ENCODE peak calls at places on chromosomes 2 and 18, in four cellular contexts. E, D, U and A are unnamed samples.

GRCh38 chr2:222318026-222318711 is 19.4 kb upstream of the PAX3 start:
- DNase-seq in U (peak), D (no peak), E (no peak), A (peak)

GRCh38 chr2:14583802-14584201 is 48.7 kb upstream of the LRATD1 start:
- DNase-seq in D (no peak), E (no peak), U (no peak), A (no peak)

GRCh38 chr2:103887625-103888024 is 966.3 kb upstream of the POU3F3 start:
- DNase-seq in U (no peak), E (no peak), D (no peak), A (no peak)

GRCh38 chr2:128769457-128770142 is 450.9 kb upstream of the HS6ST1 start:
- DNase-seq in E (no peak), U (no peak), D (no peak), A (no peak)

GRCh38 chr18:40662898-40663437 is 1292.1 kb upstream of the PIK3C3 start:
- DNase-seq in E (no peak), U (no peak), D (no peak), A (no peak)

GRCh38 chr2:189608799-189609422 is 28.3 kb upstream of the SLC40A1 start:
- DNase-seq in U (no peak), E (no peak), D (no peak), A (no peak)

GRCh38 chr2:39068290-39068689 is 52.6 kb downstream of the SOS1 start:
- DNase-seq in U (no peak), E (no peak), D (no peak), A (no peak)

GRCh38 chr2:38671946-38672345 is 6.0 kb downstream of the GALM start:
- DNase-seq in E (no peak), D (no peak), U (no peak), A (no peak)

GRCh38 chr2:77161009-77161408 is 361.2 kb downstream of the LRRTM4 start:
- DNase-seq in U (peak), D (no peak), E (no peak), A (no peak)

GRCh38 chr2:56314809-56315208 is 131.0 kb downstream of the CCDC85A start:
- DNase-seq in U (no peak), E (no peak), D (no peak), A (no peak)

GRCh38 chr2:161139098-161139987 is 20.9 kb upstream of the TANK start:
- DNase-seq in E (no peak), D (no peak), U (no peak), A (no peak)

DNA sequence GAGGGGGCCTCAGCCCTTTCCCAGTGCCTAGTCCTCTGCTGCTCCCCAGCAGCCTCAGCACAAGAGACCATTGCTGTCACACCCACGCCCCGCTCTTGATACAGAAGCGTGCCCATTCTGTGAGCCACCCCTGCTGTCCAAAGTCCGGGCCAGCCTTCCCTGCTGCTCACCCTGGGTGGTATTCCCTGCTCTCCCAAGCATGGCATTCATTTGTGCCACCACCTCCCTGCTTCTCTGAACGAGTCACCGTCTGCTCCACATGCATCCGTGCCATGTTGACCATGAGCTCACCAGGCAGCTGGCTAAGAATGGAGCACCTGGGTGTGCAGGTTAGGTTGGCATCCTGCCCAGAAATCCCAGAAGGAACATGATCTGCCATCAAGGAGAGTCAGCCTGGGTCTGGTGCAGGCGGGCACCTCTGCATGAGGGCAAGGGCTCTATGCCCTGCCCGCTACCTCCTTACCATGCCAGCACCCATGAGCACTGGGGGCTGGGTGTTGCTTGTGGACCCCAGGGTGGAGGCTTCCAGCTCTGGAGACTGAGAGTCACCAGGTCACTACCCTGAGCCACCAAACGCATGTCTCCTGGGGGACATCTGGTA is 63.0 kb downstream of the TWIST2 start:
- DNase-seq in U (no peak), D (no peak), E (no peak), A (no peak)
- TF ChIP-seq USF2 in U (no peak), D (no peak), E (no peak), A (no peak)

DNA sequence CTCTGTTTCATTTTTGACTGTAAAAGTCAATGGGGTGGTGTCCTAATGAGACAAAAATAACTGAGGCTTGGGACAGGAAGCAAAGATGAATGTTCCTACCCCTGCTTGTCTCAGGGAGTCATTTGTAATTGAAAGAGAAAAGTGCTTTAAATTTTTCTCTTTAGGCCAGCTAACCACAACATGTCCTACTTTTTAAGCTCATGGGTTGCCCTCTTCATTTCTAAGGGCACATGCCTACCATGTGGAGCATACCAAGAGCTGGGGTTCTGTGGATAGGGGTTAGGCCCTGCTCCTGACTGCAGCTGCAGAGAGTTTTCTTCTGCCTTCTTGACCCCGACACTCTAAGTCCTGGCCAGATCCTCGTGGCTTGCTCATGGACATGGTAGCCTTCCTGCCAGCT is 96.8 kb upstream of the ARL4C start:
- DNase-seq in E (no peak), D (no peak), U (no peak), A (no peak)
- TF ChIP-seq SP1 in E (no peak), D (no peak), U (no peak), A (no peak)

GRCh38 chr18:4035521-4035920 is 419.6 kb downstream of the DLGAP1 start:
- DNase-seq in E (no peak), U (no peak), D (no peak), A (no peak)
- TF ChIP-seq CBFB in E (no peak), U (no peak), D (no peak), A (no peak)

GRCh38 chr18:78587096-78587495 is 392.5 kb upstream of the SALL3 start:
- DNase-seq in E (no peak), D (no peak), U (no peak), A (no peak)
- TF ChIP-seq USF2 in E (no peak), D (no peak), U (no peak), A (no peak)

GRCh38 chr2:229414631-229415030 is 143.5 kb upstream of the PID1 start:
- DNase-seq in D (no peak), E (no peak), U (no peak), A (no peak)

GRCh38 chr2:229419158-229419557 is 148.1 kb upstream of the PID1 start:
- DNase-seq in D (no peak), E (no peak), U (no peak), A (no peak)

GRCh38 chr2:229417906-229418305 is 146.8 kb upstream of the PID1 start:
- DNase-seq in D (no peak), E (no peak), U (no peak), A (peak)

GRCh38 chr2:229417176-229417575 is 146.1 kb upstream of the PID1 start:
- DNase-seq in E (no peak), U (no peak), D (no peak), A (no peak)

DNA sequence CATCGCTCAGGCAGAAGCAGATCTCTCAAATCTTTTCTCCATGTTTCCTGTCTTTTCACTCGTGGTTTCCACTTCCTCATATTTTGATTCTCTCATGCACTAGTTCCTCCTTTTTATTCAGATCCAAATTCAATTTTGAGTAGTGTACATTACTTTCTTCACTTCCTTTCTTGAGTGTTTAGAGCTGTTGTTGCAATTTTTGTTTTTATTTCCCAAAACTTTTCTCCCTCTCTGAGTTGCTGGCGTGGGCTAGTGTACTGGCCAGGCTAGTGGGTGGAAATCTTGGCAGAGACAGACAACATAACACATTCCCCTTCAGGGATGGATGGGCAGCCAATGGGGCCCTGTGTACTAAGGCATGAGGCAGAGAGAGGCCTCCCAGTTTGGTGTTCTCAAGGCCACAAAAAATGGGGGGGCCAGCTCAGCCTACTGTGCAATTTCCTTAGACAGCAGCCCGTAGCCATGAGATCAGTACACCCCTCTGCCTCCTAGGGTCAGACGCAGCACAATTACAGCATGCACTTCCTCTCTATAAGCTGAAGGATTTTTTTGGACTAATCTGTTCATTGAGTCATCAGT is 145.1 kb upstream of the PID1 start:
- DNase-seq in U (no peak), E (no peak), D (no peak), A (no peak)
- TF ChIP-seq SP1 in U (no peak), E (no peak), D (no peak), A (no peak)

DNA sequence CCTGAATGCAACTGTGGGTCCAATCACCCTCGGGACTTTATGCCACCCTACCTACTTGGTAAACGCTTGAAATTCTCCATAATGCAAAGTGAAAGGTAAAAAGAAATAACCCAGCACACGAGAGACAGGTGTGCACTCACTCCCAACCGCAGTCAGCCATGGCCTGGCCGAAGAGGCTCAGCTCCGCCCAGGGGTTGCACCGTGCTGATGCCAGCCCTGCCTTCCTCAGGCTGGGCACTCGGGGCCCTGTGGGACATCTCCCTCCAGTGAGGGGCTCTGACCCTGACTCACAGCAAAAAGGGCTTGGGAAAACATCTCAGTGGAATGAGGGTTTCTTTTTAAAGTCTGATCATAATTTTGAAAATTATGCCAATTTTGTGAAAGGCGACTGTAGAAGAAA is 13.3 kb downstream of the SLC66A2 start:
- DNase-seq in U (no peak), D (no peak), E (no peak), A (peak)
- TF ChIP-seq CBFB in U (no peak), D (no peak), E (no peak), A (no peak)

GRCh38 chr2:119234021-119235019 is 10.7 kb downstream of the STEAP3 start:
- DNase-seq in D (no peak), E (peak), U (peak), A (peak)
- TF ChIP-seq USF2 in D (no peak), E (no peak), U (no peak), A (no peak)

GRCh38 chr2:854460-854859 is 96.2 kb upstream of the SNTG2 start:
- DNase-seq in D (no peak), U (peak), E (peak), A (peak)
- TF ChIP-seq SP1 in D (no peak), U (no peak), E (no peak), A (no peak)

GRCh38 chr2:209933499-209934458 is 68.7 kb upstream of the RPE start:
- DNase-seq in U (no peak), D (no peak), E (no peak), A (no peak)
- TF ChIP-seq CBFB in U (no peak), D (no peak), E (no peak), A (no peak)

GRCh38 chr18:59142274-59142673 is 2.6 kb downstream of the SEC11C start:
- DNase-seq in E (no peak), U (no peak), D (peak), A (no peak)

GRCh38 chr18:59141294-59142068 is 1.8 kb downstream of the SEC11C start:
- DNase-seq in E (no peak), D (no peak), U (peak), A (no peak)

GRCh38 chr18:59144483-59144882 is 4.8 kb downstream of the SEC11C start:
- DNase-seq in D (no peak), E (no peak), U (no peak), A (no peak)

GRCh38 chr18:59145055-59145454 is 5.4 kb downstream of the SEC11C start:
- DNase-seq in U (no peak), D (no peak), E (no peak), A (no peak)

DNA sequence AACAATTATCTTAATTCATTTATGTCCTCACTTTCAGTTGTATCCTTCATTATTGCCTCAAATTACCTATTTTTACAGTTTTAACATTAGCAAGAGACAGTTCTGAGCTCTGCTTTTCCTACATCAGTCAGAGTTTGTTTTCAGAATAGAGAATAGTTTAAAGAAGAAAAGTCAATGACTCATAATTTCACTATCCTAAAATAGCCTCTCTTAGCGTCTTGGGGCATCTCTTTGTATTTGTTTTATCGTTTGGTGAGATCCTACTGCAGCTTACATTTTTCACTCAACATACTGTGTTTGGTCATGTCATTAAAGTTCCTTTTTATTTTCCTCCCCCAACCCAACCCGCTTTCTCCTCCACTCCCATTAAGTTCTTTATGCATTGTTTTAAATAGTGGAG is 3.8 kb downstream of the SEC11C start:
- DNase-seq in U (no peak), D (no peak), E (no peak), A (no peak)
- TF ChIP-seq USF2 in U (no peak), D (no peak), E (no peak), A (no peak)